ENCODE peak calls at places on chromosomes 2 and 18, in eight cellular contexts. One of them, this sample, is unnamed.

GRCh38 chr2:9753665-9754531 is 89.4 kb upstream of the TAF1B start:
- DNase-seq in SJSA1: no peak
- DNase-seq in HepG2: no peak
- DNase-seq in activated CD4-positive, CD25-positive, alpha-beta regulatory T cell: no peak
- DNase-seq in activated naive CD4-positive, alpha-beta T cell: no peak
- DNase-seq in MCF 10A: peak
- DNase-seq in activated CD8-positive, alpha-beta memory T cell treated with anti-CD3 and anti-CD28 coated beads, Interleukin-2, amount 50 U/mL, for 4 hours: peak
- DNase-seq in choroid plexus epithelial cell: no peak
- DNase-seq in this sample: peak

GRCh38 chr18:48879008-48879431 is 71.7 kb downstream of the SMAD7 start:
- DNase-seq in SJSA1: no peak
- DNase-seq in HepG2: no peak
- DNase-seq in activated CD4-positive, CD25-positive, alpha-beta regulatory T cell: no peak
- DNase-seq in activated naive CD4-positive, alpha-beta T cell: no peak
- DNase-seq in MCF 10A: no peak
- DNase-seq in activated CD8-positive, alpha-beta memory T cell treated with anti-CD3 and anti-CD28 coated beads, Interleukin-2, amount 50 U/mL, for 4 hours: no peak
- DNase-seq in choroid plexus epithelial cell: no peak
- DNase-seq in this sample: no peak

GRCh38 chr2:226985227-226985946 is 149.5 kb downstream of the RHBDD1 start:
- DNase-seq in SJSA1: peak
- DNase-seq in HepG2: peak
- DNase-seq in activated CD4-positive, CD25-positive, alpha-beta regulatory T cell: no peak
- DNase-seq in activated naive CD4-positive, alpha-beta T cell: no peak
- DNase-seq in MCF 10A: peak
- DNase-seq in activated CD8-positive, alpha-beta memory T cell treated with anti-CD3 and anti-CD28 coated beads, Interleukin-2, amount 50 U/mL, for 4 hours: no peak
- DNase-seq in choroid plexus epithelial cell: peak
- DNase-seq in this sample: no peak

GRCh38 chr2:130896813-130897212 is 60.1 kb downstream of the ARHGEF4 start:
- DNase-seq in SJSA1: no peak
- DNase-seq in HepG2: no peak
- DNase-seq in activated CD4-positive, CD25-positive, alpha-beta regulatory T cell: no peak
- DNase-seq in activated naive CD4-positive, alpha-beta T cell: no peak
- DNase-seq in MCF 10A: no peak
- DNase-seq in activated CD8-positive, alpha-beta memory T cell treated with anti-CD3 and anti-CD28 coated beads, Interleukin-2, amount 50 U/mL, for 4 hours: no peak
- DNase-seq in choroid plexus epithelial cell: no peak
- DNase-seq in this sample: no peak

GRCh38 chr18:25019086-25019860 is 332.7 kb downstream of the ZNF521 start:
- DNase-seq in SJSA1: no peak
- DNase-seq in HepG2: no peak
- DNase-seq in activated CD4-positive, CD25-positive, alpha-beta regulatory T cell: no peak
- DNase-seq in activated naive CD4-positive, alpha-beta T cell: no peak
- DNase-seq in MCF 10A: no peak
- DNase-seq in activated CD8-positive, alpha-beta memory T cell treated with anti-CD3 and anti-CD28 coated beads, Interleukin-2, amount 50 U/mL, for 4 hours: no peak
- DNase-seq in choroid plexus epithelial cell: no peak
- DNase-seq in this sample: no peak

GRCh38 chr2:162074937-162075688 is 1.1 kb upstream of the DPP4 start:
- DNase-seq in SJSA1: no peak
- DNase-seq in HepG2: peak
- DNase-seq in activated CD4-positive, CD25-positive, alpha-beta regulatory T cell: no peak
- DNase-seq in activated naive CD4-positive, alpha-beta T cell: no peak
- DNase-seq in MCF 10A: no peak
- DNase-seq in activated CD8-positive, alpha-beta memory T cell treated with anti-CD3 and anti-CD28 coated beads, Interleukin-2, amount 50 U/mL, for 4 hours: no peak
- DNase-seq in choroid plexus epithelial cell: no peak
- DNase-seq in this sample: no peak

GRCh38 chr2:61966087-61966727 is 60.7 kb downstream of the COMMD1 start:
- DNase-seq in SJSA1: no peak
- DNase-seq in HepG2: no peak
- DNase-seq in activated CD4-positive, CD25-positive, alpha-beta regulatory T cell: no peak
- DNase-seq in activated naive CD4-positive, alpha-beta T cell: no peak
- DNase-seq in MCF 10A: peak
- DNase-seq in activated CD8-positive, alpha-beta memory T cell treated with anti-CD3 and anti-CD28 coated beads, Interleukin-2, amount 50 U/mL, for 4 hours: no peak
- DNase-seq in choroid plexus epithelial cell: no peak
- DNase-seq in this sample: no peak

GRCh38 chr2:183490930-183491329 is 366.7 kb downstream of the NUP35 start:
- DNase-seq in SJSA1: no peak
- DNase-seq in HepG2: no peak
- DNase-seq in activated CD4-positive, CD25-positive, alpha-beta regulatory T cell: no peak
- DNase-seq in activated naive CD4-positive, alpha-beta T cell: no peak
- DNase-seq in MCF 10A: peak
- DNase-seq in activated CD8-positive, alpha-beta memory T cell treated with anti-CD3 and anti-CD28 coated beads, Interleukin-2, amount 50 U/mL, for 4 hours: no peak
- DNase-seq in choroid plexus epithelial cell: peak
- DNase-seq in this sample: no peak

GRCh38 chr2:163132850-163133249 is 294.3 kb upstream of the KCNH7 start:
- DNase-seq in SJSA1: no peak
- DNase-seq in HepG2: peak
- DNase-seq in activated CD4-positive, CD25-positive, alpha-beta regulatory T cell: no peak
- DNase-seq in activated naive CD4-positive, alpha-beta T cell: no peak
- DNase-seq in MCF 10A: peak
- DNase-seq in activated CD8-positive, alpha-beta memory T cell treated with anti-CD3 and anti-CD28 coated beads, Interleukin-2, amount 50 U/mL, for 4 hours: no peak
- DNase-seq in choroid plexus epithelial cell: peak
- DNase-seq in this sample: no peak

GRCh38 chr2:236309669-236310029 is 45.4 kb upstream of the ASB18 start:
- DNase-seq in SJSA1: no peak
- DNase-seq in HepG2: peak
- DNase-seq in activated CD4-positive, CD25-positive, alpha-beta regulatory T cell: no peak
- DNase-seq in activated naive CD4-positive, alpha-beta T cell: no peak
- DNase-seq in MCF 10A: peak
- DNase-seq in activated CD8-positive, alpha-beta memory T cell treated with anti-CD3 and anti-CD28 coated beads, Interleukin-2, amount 50 U/mL, for 4 hours: no peak
- DNase-seq in choroid plexus epithelial cell: peak
- DNase-seq in this sample: no peak

GRCh38 chr2:46334389-46335345 is 37.5 kb downstream of the EPAS1 start:
- DNase-seq in SJSA1: peak
- DNase-seq in HepG2: no peak
- DNase-seq in activated CD4-positive, CD25-positive, alpha-beta regulatory T cell: no peak
- DNase-seq in activated naive CD4-positive, alpha-beta T cell: no peak
- DNase-seq in MCF 10A: peak
- DNase-seq in activated CD8-positive, alpha-beta memory T cell treated with anti-CD3 and anti-CD28 coated beads, Interleukin-2, amount 50 U/mL, for 4 hours: no peak
- DNase-seq in choroid plexus epithelial cell: peak
- DNase-seq in this sample: no peak

GRCh38 chr2:232833830-232834229 is 36.2 kb upstream of the SNORC start:
- DNase-seq in SJSA1: no peak
- DNase-seq in HepG2: no peak
- DNase-seq in activated CD4-positive, CD25-positive, alpha-beta regulatory T cell: no peak
- DNase-seq in activated naive CD4-positive, alpha-beta T cell: no peak
- DNase-seq in MCF 10A: no peak
- DNase-seq in activated CD8-positive, alpha-beta memory T cell treated with anti-CD3 and anti-CD28 coated beads, Interleukin-2, amount 50 U/mL, for 4 hours: no peak
- DNase-seq in choroid plexus epithelial cell: no peak
- DNase-seq in this sample: no peak

This sample was measured in Peyer's patch.